ENCODE peak calls at places on chromosomes 3 and 15, in four cellular contexts. R, T, U and F are unnamed samples.

GRCh38 chr3:155441026-155441425 is 147.5 kb upstream of the STRIT1 start:
- DNase-seq in R (no peak), T (no peak), U (no peak), F (no peak)

GRCh38 chr3:137105277-137105977 is 147.6 kb downstream of the IL20RB start:
- DNase-seq in R (peak; percentile 74), T (peak; percentile 93), U (peak; percentile 83), F (no peak)

GRCh38 chr3:28328188-28329151 is 20.1 kb upstream of the ZCWPW2 start:
- DNase-seq in R (peak; percentile 54), T (peak; percentile 49), U (peak; percentile 25), F (peak; percentile 41)

GRCh38 chr3:45940781-45941365 is 2.4 kb upstream of the CXCR6 start:
- DNase-seq in R (no peak), T (no peak), U (peak; percentile 7), F (no peak)

GRCh38 chr15:52709172-52709979 is 30.2 kb upstream of the ATOSA start:
- DNase-seq in R (no peak), T (peak; percentile 94), U (peak; percentile 88), F (no peak)

GRCh38 chr3:65712156-65712555 is 326.6 kb downstream of the MAGI1 start:
- DNase-seq in R (peak; percentile 40), T (no peak), U (no peak), F (no peak)

GRCh38 chr3:193911784-193912183 is 224.2 kb upstream of the HES1 start:
- DNase-seq in R (no peak), T (no peak), U (no peak), F (no peak)

GRCh38 chr15:90230071-90230494 is 3.7 kb downstream of the CIB1 start:
- DNase-seq in R (no peak), T (no peak), U (no peak), F (no peak)

GRCh38 chr3:180048840-180049239 is 12.1 kb upstream of the PEX5L start:
- DNase-seq in R (no peak), T (no peak), U (no peak), F (no peak)

GRCh38 chr3:129000742-129001100 is 383 bp upstream of the EFCC1 start:
- DNase-seq in R (no peak), T (peak; percentile 61), U (no peak), F (no peak)
- H3K4me1 ChIP-seq in R (peaks cover 5% of the 10 kb centered on the region), T (peaks cover 11% of the 10 kb centered on the region), U (peaks cover 2% of the 10 kb centered on the region), F (peaks cover 15% of the 10 kb centered on the region)

GRCh38 chr15:64006642-64007041 is 39.6 kb downstream of the DAPK2 start:
- DNase-seq in R (no peak), T (no peak), U (no peak), F (no peak)
- H3K4me1 ChIP-seq in R (peaks cover 16% of the 10 kb centered on the region), T (no peaks in the 10 kb centered on the region), U (no peaks in the 10 kb centered on the region), F (peaks cover 40% of the 10 kb centered on the region)

GRCh38 chr15:101689901-101690300 is 34.4 kb downstream of the TARS3 start:
- DNase-seq in R (peak; percentile 28), T (no peak), U (peak; percentile 71), F (no peak)

GRCh38 chr15:101679861-101680260 is 27.7 kb upstream of the TM2D3 start:
- DNase-seq in R (no peak), T (peak; percentile 19), U (no peak), F (no peak)

GRCh38 chr15:101684877-101685276 is 32.7 kb upstream of the TM2D3 start:
- DNase-seq in R (no peak), T (no peak), U (no peak), F (no peak)

GRCh38 chr15:101684384-101684783 is 32.2 kb upstream of the TM2D3 start:
- DNase-seq in R (peak; percentile 28), T (no peak), U (no peak), F (no peak)
- H3K4me1 ChIP-seq in R (peaks cover 3% of the 10 kb centered on the region), T (no peaks in the 10 kb centered on the region), U (no peaks in the 10 kb centered on the region), F (no peaks in the 10 kb centered on the region)

DNA sequence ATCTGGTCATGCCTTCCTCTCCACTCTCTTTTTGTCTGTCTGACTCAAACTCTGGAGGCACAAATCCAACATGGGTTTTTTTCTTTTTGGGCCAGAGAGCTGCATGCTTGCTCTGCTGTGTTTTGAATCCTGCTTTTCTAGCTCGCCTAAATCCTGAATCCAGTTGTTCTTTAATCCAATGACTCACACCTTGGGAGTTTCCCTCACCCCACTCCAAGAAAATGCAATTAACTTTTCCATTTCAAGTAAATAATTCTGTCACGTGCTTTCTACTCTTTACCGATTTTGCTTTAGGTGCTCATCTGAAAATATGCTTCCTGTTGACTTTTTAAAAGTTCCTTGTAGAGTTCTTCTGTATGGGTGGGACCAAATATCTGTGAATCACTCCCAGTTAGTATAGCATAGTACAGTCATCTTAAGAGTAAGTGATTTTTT is 47.6 kb downstream of the SLMAP start:
- DNase-seq in R (peak; percentile 94), T (peak; percentile 60), U (peak; percentile 89), F (no peak)
- H3K4me1 ChIP-seq in R (peaks cover 5% of the 10 kb centered on the region), T (peaks cover 12% of the 10 kb centered on the region), U (no peaks in the 10 kb centered on the region), F (peaks cover 26% of the 10 kb centered on the region)

GRCh38 chr15:77503764-77504163 is 83.1 kb downstream of the HMG20A start:
- DNase-seq in R (no peak), T (no peak), U (no peak), F (no peak)

GRCh38 chr15:77503240-77503639 is 82.6 kb downstream of the HMG20A start:
- DNase-seq in R (no peak), T (no peak), U (peak; percentile 75), F (no peak)

GRCh38 chr15:77505556-77505955 is 84.9 kb downstream of the HMG20A start:
- DNase-seq in R (no peak), T (no peak), U (no peak), F (no peak)

GRCh38 chr15:77504310-77504709 is 83.6 kb downstream of the HMG20A start:
- DNase-seq in R (no peak), T (no peak), U (no peak), F (no peak)

DNA sequence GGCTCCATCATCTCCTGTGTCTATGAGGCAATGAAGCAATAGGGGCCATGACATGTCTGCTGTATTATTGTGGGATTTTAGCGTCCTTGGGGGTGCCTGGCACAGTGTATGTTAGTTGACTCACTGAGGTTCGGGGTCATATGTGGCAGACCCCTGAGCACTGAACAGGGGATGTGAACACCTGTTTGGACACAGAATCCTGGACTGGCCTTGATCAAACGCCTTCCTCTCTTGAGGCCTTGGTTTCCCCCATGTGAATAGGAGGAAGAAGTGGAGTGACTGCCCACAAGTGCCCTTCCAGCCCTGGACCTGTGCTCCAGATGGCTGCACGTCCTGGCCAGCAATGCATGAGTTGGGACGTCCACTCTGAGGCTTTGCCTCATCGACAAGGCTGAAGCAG is 84.2 kb downstream of the HMG20A start:
- DNase-seq in R (no peak), T (no peak), U (no peak), F (no peak)
- H3K4me1 ChIP-seq in R (peaks cover 21% of the 10 kb centered on the region), T (peaks cover 49% of the 10 kb centered on the region), U (no peaks in the 10 kb centered on the region), F (no peaks in the 10 kb centered on the region)

DNA sequence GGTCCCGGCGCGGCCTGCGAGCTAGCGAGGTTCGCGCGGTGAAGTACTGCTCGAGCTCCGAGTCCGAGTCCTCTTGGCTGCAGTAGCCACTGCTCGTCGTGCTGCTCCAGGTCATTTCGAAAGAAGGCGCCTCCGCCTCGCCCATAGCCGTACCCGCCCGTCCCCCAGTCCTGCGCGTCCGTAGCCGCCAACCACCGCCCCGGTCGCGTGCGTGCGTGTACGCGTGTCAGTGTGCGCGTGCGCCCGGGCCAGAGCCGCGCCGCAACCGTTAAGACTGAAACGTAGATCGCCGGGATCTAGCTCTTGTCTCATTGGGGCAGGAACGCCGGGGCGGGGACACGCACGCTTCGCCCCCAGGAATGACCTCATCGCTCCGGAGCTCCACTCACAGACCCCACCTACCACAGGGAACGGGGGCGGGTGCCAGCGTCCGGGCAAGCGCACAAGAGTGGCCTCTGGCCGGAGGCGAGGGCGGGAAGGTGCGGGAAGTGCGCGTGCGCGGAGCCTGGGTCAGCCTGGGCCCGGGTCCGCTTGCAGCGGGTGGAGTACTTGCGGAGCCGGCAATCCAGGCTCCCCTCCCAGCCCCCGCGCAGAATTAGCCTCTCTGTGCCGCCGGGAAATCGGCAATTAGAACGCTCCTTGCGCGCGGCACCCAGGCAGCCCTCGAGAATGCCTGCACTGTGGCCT is 3.3 kb downstream of the RASSF1 start:
- DNase-seq in R (peak; percentile 99), T (peak; percentile 99), U (peak; percentile 99), F (peak; percentile 91)
- H3K4me1 ChIP-seq in R (peaks cover 20% of the 10 kb centered on the region), T (peaks cover 24% of the 10 kb centered on the region), U (no peaks in the 10 kb centered on the region), F (peaks cover 71% of the 10 kb centered on the region)